ENCODE peak calls at places on chromosomes 13 and 19, in six cellular contexts. E is NCI-H1105, C is cardiac fibroblast, Z is fibroblast of lung, B is T follicular helper cell, J is T-helper 9 cell. V is an unnamed sample.

GRCh38 chr13:36244990-36245389 is 30.6 kb upstream of the SOHLH2 start:
- DNase-seq in E (no peak), C (no peak), Z (no peak), B (no peak), J (no peak), V (no peak)

GRCh38 chr19:32257326-32258073 is 87.9 kb upstream of the ZNF507 start:
- DNase-seq in E (no peak), C (no peak), Z (no peak), B (no peak), J (no peak), V (no peak)

GRCh38 chr19:39430675-39431593 is 4.8 kb downstream of the RPS16 start:
- DNase-seq in E (no peak), C (peak), Z (peak), B (peak), J (peak), V (peak)

GRCh38 chr19:51491586-51491985 is 10.0 kb downstream of the SIGLEC12 start:
- DNase-seq in E (no peak), C (no peak), Z (no peak), B (no peak), J (no peak), V (no peak)

GRCh38 chr19:29429581-29429980 is 96.2 kb upstream of the VSTM2B start:
- DNase-seq in E (no peak), C (no peak), Z (no peak), B (no peak), J (no peak), V (no peak)

GRCh38 chr13:37453246-37453645 is 145.3 kb downstream of the POSTN start:
- DNase-seq in E (no peak), C (peak), Z (peak), B (no peak), J (no peak), V (no peak)

GRCh38 chr19:46356670-46357055 is 9.8 kb downstream of the PPP5C start:
- DNase-seq in E (no peak), C (no peak), Z (no peak), B (no peak), J (no peak), V (no peak)

GRCh38 chr13:41098761-41099160 is 33.8 kb downstream of the KBTBD6 start:
- DNase-seq in E (no peak), C (no peak), Z (no peak), B (no peak), J (no peak), V (no peak)

GRCh38 chr19:48856921-48857320 is 11.5 kb downstream of the PLEKHA4 start:
- DNase-seq in E (no peak), C (no peak), Z (no peak), B (no peak), J (no peak), V (no peak)

GRCh38 chr19:28425431-28425931 is 787.5 kb downstream of the UQCRFS1 start:
- DNase-seq in E (no peak), C (peak), Z (no peak), B (no peak), J (no peak), V (no peak)

GRCh38 chr19:53772943-53773342 is 51.2 kb downstream of the NLRP12 start:
- DNase-seq in E (peak), C (peak), Z (peak), B (peak), J (peak), V (peak)

GRCh38 chr13:74098077-74098476 is 36.1 kb downstream of the KLF12 start:
- DNase-seq in E (no peak), C (no peak), Z (no peak), B (no peak), J (no peak), V (no peak)

GRCh38 chr13:94999871-95000270 is 287.5 kb upstream of the SOX21 start:
- DNase-seq in E (no peak), C (peak), Z (no peak), B (no peak), J (no peak), V (no peak)

V was measured in endodermal cell.